ENCODE peak calls at places on chromosome 2, in five cellular contexts. K is WTC11, O is K562, G is A549, J is HepG2. Q is an unnamed sample.

GRCh38 chr2:181784556-181784955 is 104.2 kb upstream of the NEUROD1 start:
- DNase-seq in G (peak), O (no peak), K (no peak), J (peak), Q (no peak)

GRCh38 chr2:46174559-46175170 is 122.5 kb upstream of the EPAS1 start:
- DNase-seq in G (no peak), O (no peak), K (no peak), J (no peak), Q (no peak)

GRCh38 chr2:109172556-109173105 is 43.6 kb downstream of the SH3RF3 start:
- DNase-seq in K (no peak), G (no peak), J (no peak), O (no peak), Q (no peak)

GRCh38 chr2:62149708-62150107 is 46.2 kb upstream of the B3GNT2 start:
- DNase-seq in G (peak), J (no peak), O (peak), K (no peak), Q (no peak)

GRCh38 chr2:66573866-66574265 is 138.9 kb downstream of the MEIS1 start:
- DNase-seq in K (peak), O (no peak), G (no peak), J (no peak), Q (no peak)

GRCh38 chr2:27291865-27292264 is 9.6 kb downstream of the TRIM54 start:
- DNase-seq in G (peak), J (peak), O (peak), K (peak), Q (no peak)

GRCh38 chr2:128978155-128978707 is 659.6 kb upstream of the HS6ST1 start:
- DNase-seq in K (no peak), G (no peak), J (no peak), O (no peak), Q (no peak)

GRCh38 chr2:9108210-9108967 is 98.2 kb upstream of the ASAP2 start:
- DNase-seq in O (no peak), K (no peak), J (no peak), G (no peak), Q (no peak)

GRCh38 chr2:176557821-176558220 is 288.6 kb downstream of the MTX2 start:
- DNase-seq in G (no peak), O (no peak), J (no peak), K (no peak), Q (no peak)

GRCh38 chr2:216622526-216622925 is 10.7 kb upstream of the IGFBP2 start:
- DNase-seq in J (no peak), G (no peak), O (no peak), K (no peak), Q (no peak)

GRCh38 chr2:119694994-119695521 is 16.1 kb downstream of the TMEM177 start:
- DNase-seq in K (no peak), O (no peak), J (peak), G (no peak), Q (no peak)

GRCh38 chr2:127859712-127860085 is 1.7 kb upstream of the POLR2D start:
- DNase-seq in J (peak), O (peak), K (peak), G (no peak), Q (no peak)

GRCh38 chr2:60961457-60961856 is 56.1 kb upstream of the PEX13 start:
- DNase-seq in K (no peak), J (no peak), G (peak), O (no peak), Q (no peak)

GRCh38 chr2:189609853-189610252 is 29.3 kb upstream of the SLC40A1 start:
- DNase-seq in O (no peak), J (no peak), G (no peak), K (no peak), Q (no peak)

GRCh38 chr2:226215902-226216503 is 583.6 kb downstream of the IRS1 start:
- DNase-seq in O (peak), G (peak), J (peak), K (peak), Q (no peak)
- TF ChIP-seq ESRRA in O (no peak), G (no peak), J (no peak), K (no peak), Q (no peak)

DNA sequence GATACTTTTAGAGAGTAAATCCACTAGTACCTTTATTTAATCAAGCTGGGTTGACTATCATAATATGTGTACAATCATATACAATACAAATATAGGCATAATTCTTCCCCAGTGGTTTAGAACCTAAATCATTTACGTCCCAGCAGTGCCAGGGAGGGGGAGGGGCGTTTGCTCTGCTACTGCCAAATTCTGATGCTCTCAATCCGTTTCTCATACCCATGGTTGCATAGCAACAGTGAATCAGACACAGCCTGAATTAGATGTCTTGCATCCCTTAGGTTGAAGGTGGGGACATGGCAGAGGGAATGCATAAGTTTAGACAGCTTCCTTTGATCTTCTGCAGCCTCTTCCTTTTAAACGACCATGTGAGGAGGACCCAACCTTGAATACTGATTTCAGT is 135.4 kb downstream of the ABCA12 start:
- DNase-seq in G (no peak), K (peak), J (no peak), O (no peak), Q (no peak)
- TF ChIP-seq ESRRA in G (no peak), K (no peak), J (no peak), O (no peak), Q (no peak)

GRCh38 chr2:231674587-231675334 is 33.6 kb upstream of the PTMA start:
- DNase-seq in G (peak), K (peak), O (peak), J (peak), Q (no peak)

GRCh38 chr2:231670892-231671616 is 37.3 kb upstream of the PTMA start:
- DNase-seq in G (peak), K (no peak), O (peak), J (no peak), Q (no peak)

GRCh38 chr2:231671617-231672350 is 36.5 kb upstream of the PTMA start:
- DNase-seq in K (no peak), J (peak), G (no peak), O (no peak), Q (peak)

GRCh38 chr2:231673348-231673770 is 35.0 kb upstream of the PTMA start:
- DNase-seq in O (peak), G (peak), K (peak), J (peak), Q (no peak)

DNA sequence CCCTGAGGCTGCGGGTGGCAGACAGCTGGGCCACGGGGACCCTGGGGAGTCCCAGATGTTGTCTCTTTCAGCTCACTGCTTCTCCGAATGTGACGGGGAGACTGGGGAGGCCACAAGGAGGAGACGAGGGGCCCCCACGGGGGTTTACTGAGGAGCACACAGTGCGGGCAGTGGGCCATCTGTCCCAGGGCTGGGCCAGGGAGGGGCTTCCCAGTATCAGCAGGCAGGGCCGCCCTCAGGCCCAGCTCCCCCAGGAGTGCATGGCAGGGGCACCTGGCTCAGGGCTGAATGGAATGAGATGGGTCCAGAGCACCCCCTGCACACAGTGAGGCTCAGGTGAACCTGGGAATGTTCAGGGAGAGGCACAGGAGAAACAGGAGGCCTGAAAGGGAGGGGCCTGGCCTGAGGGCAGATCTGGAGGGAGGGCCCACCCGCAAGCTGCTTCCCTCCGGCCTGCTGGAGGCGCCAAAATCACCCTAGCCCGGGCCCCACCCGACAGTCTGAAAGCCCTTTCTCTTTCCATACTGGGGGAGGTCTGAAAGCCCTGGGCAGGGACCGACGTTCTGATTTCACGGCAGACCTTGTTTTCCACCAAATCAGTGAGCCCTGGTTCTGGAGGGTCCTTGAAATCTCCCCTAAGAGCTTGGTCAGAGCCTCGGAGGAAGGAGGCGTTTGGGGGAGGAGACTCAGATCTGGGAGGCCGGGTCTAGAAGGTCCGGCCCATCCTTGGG is 35.5 kb upstream of the PTMA start:
- DNase-seq in K (peak), J (peak), G (peak), O (peak), Q (peak)
- TF ChIP-seq ESRRA in K (no peak), J (no peak), G (no peak), O (no peak), Q (no peak)

DNA sequence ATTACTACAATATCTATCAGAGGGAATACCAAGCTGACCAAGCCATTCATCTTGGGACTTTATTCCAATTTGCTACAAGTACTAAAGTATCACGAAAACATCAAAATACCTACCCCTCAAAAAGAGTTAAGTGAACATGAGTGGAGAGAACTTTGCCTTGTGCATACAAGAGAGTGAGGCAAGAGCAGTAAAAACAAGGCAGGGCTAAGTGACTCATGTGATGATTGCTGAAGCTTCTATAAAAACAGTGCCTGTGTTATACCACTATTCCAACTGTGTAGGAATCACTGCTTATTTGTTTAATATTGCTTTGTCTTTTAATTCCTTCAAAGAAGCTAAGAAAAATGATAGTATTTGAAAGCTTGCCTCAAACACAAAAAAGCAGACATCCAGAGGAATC is 61.2 kb downstream of the FARSB start:
- DNase-seq in J (peak), O (no peak), G (peak), K (no peak), Q (no peak)
- TF ChIP-seq ESRRA in J (no peak), O (no peak), G (no peak), K (no peak), Q (no peak)

GRCh38 chr2:196125596-196125995 is 45.8 kb downstream of the STK17B start:
- DNase-seq in K (no peak), G (no peak), O (no peak), J (no peak), Q (no peak)
- TF ChIP-seq ESRRA in K (no peak), G (no peak), O (no peak), J (no peak), Q (no peak)

GRCh38 chr2:234135750-234136221 is 85.3 kb downstream of the SPP2 start:
- DNase-seq in J (peak), K (peak), O (peak), G (peak), Q (peak)

GRCh38 chr2:234134496-234134895 is 84.0 kb downstream of the SPP2 start:
- DNase-seq in O (no peak), G (no peak), J (no peak), K (no peak), Q (no peak)

GRCh38 chr2:234137400-234138014 is 87.0 kb downstream of the SPP2 start:
- DNase-seq in O (no peak), G (peak), K (no peak), J (no peak), Q (no peak)

GRCh38 chr2:234138836-234139235 is 88.3 kb downstream of the SPP2 start:
- DNase-seq in K (no peak), O (no peak), G (no peak), J (no peak), Q (no peak)

DNA sequence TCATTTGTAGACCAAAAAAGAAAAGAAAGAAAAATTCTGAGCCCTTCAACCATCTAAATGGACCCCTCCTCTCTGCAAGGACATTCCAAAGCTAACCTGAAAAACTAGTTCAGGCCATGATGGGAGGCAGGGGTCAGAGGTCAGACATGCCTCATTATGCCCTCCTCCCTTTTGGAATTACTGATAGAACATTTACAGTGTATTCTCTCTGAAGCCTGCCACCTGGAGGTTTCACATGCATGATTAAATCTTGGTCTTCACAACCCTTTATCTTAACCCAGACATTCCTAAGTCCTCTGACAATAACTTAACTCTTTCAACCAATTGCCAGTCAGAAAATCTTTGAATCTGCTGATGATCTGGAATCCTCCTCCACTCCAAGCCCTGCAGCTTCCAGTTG is 86.0 kb downstream of the SPP2 start:
- DNase-seq in J (no peak), O (no peak), K (no peak), G (peak), Q (no peak)
- TF ChIP-seq ESRRA in J (no peak), O (no peak), K (no peak), G (no peak), Q (no peak)

Q was measured in GM12878.